ENCODE peak calls at places on chromosomes 3 and 15, in four cellular contexts. G, E, W and S are unnamed samples. For H3K4me1, the result is how much of the 10 kb centered on the place peaks cover.

GRCh38 chr3:135161425-135161824 is 366.4 kb downstream of the EPHB1 start:
- DNase-seq in G (no peak), E (no peak), W (no peak), S (no peak)

GRCh38 chr15:32717290-32718081 is at the start of gene GREM1:
- DNase-seq in W (peak), G (no peak), E (no peak), S (peak)

GRCh38 chr3:192845196-192845855 is 72.3 kb downstream of the MB21D2 start:
- DNase-seq in E (no peak), W (no peak), G (no peak), S (no peak)

GRCh38 chr15:26028086-26028740 is 165.1 kb upstream of the ATP10A start:
- DNase-seq in W (no peak), E (no peak), G (no peak), S (no peak)

GRCh38 chr15:77606142-77607034 is 26.3 kb downstream of the LINGO1 start:
- DNase-seq in W (no peak), G (peak), E (no peak), S (no peak)

GRCh38 chr15:58444658-58445332 is 13.0 kb downstream of the LIPC start:
- DNase-seq in G (peak), E (peak), W (no peak), S (no peak)

GRCh38 chr3:120726784-120727183 is 15.5 kb downstream of the RABL3 start:
- DNase-seq in E (no peak), G (no peak), W (no peak), S (no peak)

GRCh38 chr3:177466076-177466475 is 268.8 kb upstream of the TBL1XR1 start:
- DNase-seq in G (no peak), W (no peak), E (no peak), S (no peak)

GRCh38 chr15:33616485-33616884 is 305.7 kb downstream of the RYR3 start:
- DNase-seq in E (no peak), G (no peak), W (no peak), S (no peak)

GRCh38 chr3:172107403-172107802 is 68.0 kb downstream of the FNDC3B start:
- DNase-seq in G (no peak), E (no peak), W (peak), S (no peak)

GRCh38 chr3:29696311-29696710 is 415.4 kb downstream of the RBMS3 start:
- DNase-seq in W (no peak), G (no peak), E (no peak), S (no peak)

GRCh38 chr3:81550415-81550814 is 211.0 kb downstream of the GBE1 start:
- DNase-seq in W (no peak), G (no peak), E (no peak), S (no peak)

GRCh38 chr3:134874737-134875413 is 79.8 kb downstream of the EPHB1 start:
- DNase-seq in W (peak), E (no peak), G (no peak), S (no peak)

GRCh38 chr3:4524423-4524769 is 31.2 kb downstream of the ITPR1 start:
- DNase-seq in G (peak), E (no peak), W (no peak), S (no peak)

GRCh38 chr3:171867976-171868375 is 24.8 kb downstream of the TMEM212 start:
- DNase-seq in W (no peak), E (no peak), G (no peak), S (no peak)

GRCh38 chr3:100040446-100040845 is 73.9 kb downstream of the FILIP1L start:
- DNase-seq in W (no peak), E (peak), G (peak), S (peak)

GRCh38 chr3:42216820-42217416 is 49.1 kb downstream of the CCK start:
- DNase-seq in G (no peak), W (no peak), E (no peak), S (no peak)

GRCh38 chr3:168117853-168118313 is 22.2 kb upstream of the GOLIM4 start:
- DNase-seq in E (no peak), W (no peak), G (peak), S (no peak)

GRCh38 chr15:88535607-88536313 is 10.7 kb downstream of the DET1 start:
- DNase-seq in W (no peak), E (no peak), G (no peak), S (no peak)

GRCh38 chr3:169923189-169923588 is 11.8 kb downstream of the SAMD7 start:
- DNase-seq in W (peak), E (peak), G (no peak), S (no peak)

GRCh38 chr3:58217209-58217811 is 6.5 kb upstream of the DNASE1L3 start:
- DNase-seq in E (peak), G (peak), W (peak), S (peak)

GRCh38 chr3:73324203-73325155 is 263.0 kb downstream of the EBLN2 start:
- DNase-seq in W (no peak), G (no peak), E (no peak), S (no peak)

GRCh38 chr3:96803860-96804259 is 10.5 kb upstream of the EPHA6 start:
- DNase-seq in E (no peak), G (no peak), W (no peak), S (no peak)

GRCh38 chr3:152349397-152349796 is 80.7 kb downstream of the MBNL1 start:
- DNase-seq in W (no peak), E (no peak), G (no peak), S (no peak)

GRCh38 chr3:189144645-189145044 is 27.1 kb upstream of the TPRG1 start:
- DNase-seq in W (no peak), E (peak), G (peak), S (no peak)

GRCh38 chr3:186785517-186786018 is 2.2 kb downstream of the EIF4A2 start:
- DNase-seq in G (no peak), W (no peak), E (no peak), S (no peak)

GRCh38 chr3:186783070-186783730 is at the start of gene EIF4A2:
- DNase-seq in E (peak), W (peak), G (peak), S (peak)

GRCh38 chr3:186783731-186784515 is 546 bp downstream of the EIF4A2 start:
- DNase-seq in G (peak), E (peak), W (peak), S (peak)

GRCh38 chr3:186786810-186787375 is 3.5 kb downstream of the EIF4A2 start:
- DNase-seq in G (no peak), E (no peak), W (no peak), S (no peak)

DNA sequence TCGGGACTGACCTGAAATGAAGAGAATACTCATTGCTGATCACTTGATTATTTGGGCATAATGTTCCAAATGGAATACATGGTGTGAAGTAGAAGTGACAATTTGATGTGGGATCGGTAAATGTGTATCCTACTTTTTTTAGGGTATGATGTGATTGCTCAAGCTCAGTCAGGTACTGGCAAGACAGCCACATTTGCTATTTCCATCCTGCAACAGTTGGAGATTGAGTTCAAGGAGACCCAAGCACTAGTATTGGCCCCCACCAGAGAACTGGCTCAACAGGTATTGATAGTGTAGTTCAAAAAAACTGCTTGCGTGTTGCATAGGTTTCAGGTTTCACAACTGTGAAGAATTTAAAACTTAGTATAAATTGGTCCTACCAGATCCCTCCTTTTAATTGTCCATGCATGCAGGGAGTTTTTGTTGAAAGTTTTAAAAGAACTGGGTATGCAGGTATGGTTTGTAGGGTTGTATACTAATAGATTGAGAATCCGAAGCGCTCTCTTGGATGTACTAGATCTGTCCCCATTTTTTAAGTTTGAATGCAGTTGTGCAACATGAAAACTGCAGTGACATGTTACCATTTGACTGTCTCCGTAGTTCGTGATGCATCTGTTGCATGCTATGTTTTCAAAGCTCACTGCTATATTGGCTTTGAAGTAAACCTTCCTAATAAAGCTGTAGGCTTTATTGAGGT is 1.6 kb downstream of the EIF4A2 start:
- DNase-seq in G (no peak), E (no peak), W (no peak), S (no peak)
- TF ChIP-seq POLR2A in G (no peak), E (no peak), W (no peak), S (no peak)

GRCh38 chr3:57157666-57158065 is 7.5 kb downstream of the IL17RD start:
- DNase-seq in E (no peak), G (no peak), W (no peak), S (no peak)
- H3K4me1 ChIP-seq in E (under half), G (under half), W (under half), S (half or more)

DNA sequence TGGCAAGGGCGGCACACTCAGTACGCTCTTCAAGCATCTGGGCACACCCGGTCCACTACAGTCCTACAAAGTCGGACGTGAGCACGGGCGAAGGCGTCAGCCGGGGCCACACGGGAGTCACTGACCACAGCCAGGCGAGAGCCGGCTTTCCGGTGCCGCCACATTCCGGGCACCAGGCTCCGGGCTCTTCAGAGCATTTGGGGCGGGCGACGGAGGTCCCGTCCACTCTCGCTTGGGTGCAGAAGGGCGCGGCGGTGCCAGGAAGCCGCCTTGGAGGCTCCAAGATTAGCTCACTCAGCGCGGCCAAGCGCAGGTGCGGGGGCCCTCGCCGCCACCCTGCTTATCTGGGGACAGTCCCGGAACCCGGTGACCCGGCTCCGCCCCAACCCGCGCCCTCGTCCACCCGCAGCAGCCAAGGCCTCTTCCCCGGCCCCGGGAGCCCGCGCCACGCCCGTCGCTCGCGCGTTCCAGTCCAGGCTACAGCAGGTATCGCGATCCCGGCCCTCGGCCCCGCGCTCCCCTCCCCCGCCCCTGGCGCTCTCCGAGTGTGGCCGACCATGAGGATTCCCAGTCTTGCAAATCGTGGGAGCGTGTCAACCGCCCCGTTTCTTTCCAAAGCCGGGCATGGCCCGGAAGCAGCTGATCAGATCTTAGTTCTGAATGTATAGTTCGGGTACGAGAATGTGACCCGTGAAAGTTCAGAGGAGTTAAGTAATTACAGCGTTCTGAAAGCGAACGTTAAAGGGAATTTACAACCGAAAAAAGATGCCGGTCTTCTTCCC is at the start of gene ADPRH:
- DNase-seq in G (peak), E (peak), W (peak), S (peak)
- TF ChIP-seq POLR2A in G (no peak), E (peak), W (no peak), S (no peak)

GRCh38 chr3:188001052-188001567 is 152.8 kb upstream of the LPP start:
- DNase-seq in G (no peak), W (no peak), E (no peak), S (no peak)
- H3K4me1 ChIP-seq in G (under half), W (under half), E (under half), S (under half)

GRCh38 chr3:126524429-126524988 is 554 bp downstream of the CHST13 start:
- DNase-seq in E (no peak), G (no peak), W (no peak), S (peak)
- TF ChIP-seq POLR2A in E (no peak), G (no peak), W (no peak), S (no peak)

DNA sequence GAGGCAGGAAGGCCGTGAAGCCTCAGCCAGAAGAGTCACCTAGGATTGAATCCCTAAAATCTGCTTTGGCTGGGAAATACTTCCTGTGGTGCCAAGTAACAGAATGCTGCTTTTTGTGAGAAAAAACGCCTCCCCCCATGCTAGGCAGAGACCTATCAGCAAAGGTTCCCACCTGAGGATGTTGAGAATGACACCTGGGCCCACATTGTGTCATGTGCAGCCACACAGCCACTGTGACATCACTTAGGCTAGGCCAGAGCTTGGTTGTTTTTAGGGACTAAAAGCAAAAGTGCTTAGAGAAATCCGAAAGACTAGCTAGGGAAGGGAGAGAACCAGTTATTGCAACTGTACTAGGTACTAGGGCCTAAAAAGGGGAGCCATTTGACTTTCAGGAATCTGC is 6.2 kb downstream of the ZDHHC3 start:
- DNase-seq in E (no peak), G (no peak), W (no peak), S (no peak)
- H3K4me1 ChIP-seq in E (under half), G (under half), W (half or more), S (under half)

GRCh38 chr15:74406992-74407705 is 26.6 kb downstream of the SEMA7A start:
- DNase-seq in E (no peak), G (no peak), W (no peak), S (no peak)
- TF ChIP-seq POLR2A in E (no peak), G (no peak), W (no peak), S (no peak)

GRCh38 chr3:159787794-159788205 is 200.8 kb upstream of the IL12A start:
- DNase-seq in W (peak), G (peak), E (no peak), S (no peak)
- H3K4me1 ChIP-seq in W (half or more), G (under half), E (under half), S (half or more)